ENCODE peak calls at places on chromosome 22, in eight cellular contexts. U is cardiac muscle cell; B is thoracic aorta; P is CD4-positive, alpha-beta T cell; L is transverse colon; V is IMR-90; F is CD4-positive, alpha-beta memory T cell; H is caudate nucleus. C is an unnamed sample.

GRCh38 chr22:45757068-45757467 is 85.4 kb downstream of the ATXN10 start:
- DNase-seq in L (no peak), V (peak; percentile 14), P (no peak), F (no peak), U (peak; percentile 87), B (no peak), H (no peak), C (peak; percentile 38)

GRCh38 chr22:35458547-35459422 is 58.8 kb downstream of the MCM5 start:
- DNase-seq in B (no peak), H (no peak), P (no peak), V (no peak), L (no peak), F (no peak), U (no peak), C (no peak)

GRCh38 chr22:36546932-36547331 is 18.0 kb upstream of the EIF3D start:
- DNase-seq in L (no peak), B (no peak), H (no peak), F (no peak), U (no peak), P (no peak), V (peak; percentile 92), C (no peak)

GRCh38 chr22:44596726-44597125 is 98.7 kb upstream of the RTL6 start:
- DNase-seq in V (no peak), U (no peak), F (no peak), P (no peak), L (no peak), H (no peak), B (no peak), C (no peak)

GRCh38 chr22:31631381-31631780 is 30.6 kb downstream of the PISD start:
- DNase-seq in V (no peak), B (no peak), H (no peak), U (no peak), P (no peak), L (no peak), F (no peak), C (no peak)

GRCh38 chr22:49503321-49503720 is 324.4 kb downstream of the BRD1 start:
- DNase-seq in H (no peak), L (no peak), V (no peak), P (no peak), U (no peak), F (no peak), B (no peak), C (no peak)

GRCh38 chr22:49554741-49555140 is 272.9 kb downstream of the BRD1 start:
- DNase-seq in L (peak; percentile 1), F (no peak), B (no peak), V (no peak), H (no peak), U (no peak), P (peak; percentile 12), C (no peak)

GRCh38 chr22:28600546-28601143 is 79.0 kb downstream of the TTC28 start:
- DNase-seq in V (peak; percentile 72), P (no peak), U (peak; percentile 66), H (no peak), F (peak; percentile 63), L (no peak), B (no peak), C (no peak)

GRCh38 chr22:48855013-48855412 is 972.7 kb downstream of the BRD1 start:
- DNase-seq in U (no peak), P (no peak), V (no peak), B (no peak), L (no peak), F (no peak), H (no peak), C (no peak)

GRCh38 chr22:22886546-22886945 is 1.1 kb upstream of the IGLL5 start:
- DNase-seq in F (no peak), P (no peak), U (no peak), V (no peak), H (no peak), B (no peak), L (no peak), C (no peak)

GRCh38 chr22:37634505-37635002 is 4.9 kb upstream of the SH3BP1 start:
- DNase-seq in L (no peak), V (no peak), U (no peak), F (no peak), P (no peak), H (no peak), B (no peak), C (no peak)

GRCh38 chr22:19709063-19709769 is 5.1 kb upstream of the SEPTIN5 start:
- DNase-seq in U (no peak), V (no peak), L (no peak), F (no peak), B (no peak), P (no peak), H (no peak), C (peak; percentile 66)

GRCh38 chr22:30861688-30862552 is 106.7 kb downstream of the MORC2 start:
- DNase-seq in F (no peak), B (no peak), L (no peak), U (no peak), P (peak; percentile 14), V (no peak), H (no peak), C (no peak)

GRCh38 chr22:30582051-30582450 is 7.6 kb upstream of the GAL3ST1 start:
- DNase-seq in P (no peak), B (no peak), F (no peak), V (no peak), L (no peak), U (no peak), H (no peak), C (no peak)

GRCh38 chr22:31607696-31608095 is 54.3 kb downstream of the PISD start:
- DNase-seq in B (no peak), V (no peak), H (no peak), L (no peak), U (no peak), F (no peak), P (no peak), C (no peak)

GRCh38 chr22:50326225-50326958 is 420 bp downstream of the DENND6B start:
- DNase-seq in U (no peak), H (no peak), B (no peak), L (no peak), V (no peak), P (no peak), F (no peak), C (no peak)

GRCh38 chr22:18991828-18992442 is 55.8 kb upstream of the PRODH start:
- DNase-seq in L (no peak), P (no peak), V (no peak), B (no peak), F (no peak), H (no peak), U (no peak), C (no peak)

GRCh38 chr22:47540011-47540410 is 777.6 kb downstream of the TBC1D22A start:
- DNase-seq in L (no peak), U (no peak), V (no peak), F (no peak), P (no peak), H (no peak), B (no peak), C (no peak)

GRCh38 chr22:41028841-41029240 is 63.6 kb upstream of the EP300 start:
- DNase-seq in B (no peak), V (peak; percentile 94), U (no peak), F (no peak), P (no peak), H (no peak), L (no peak), C (no peak)
- H3K27ac ChIP-seq in B (no peak overlapping the region), V (no peak overlapping the region), U (peak overlapping the region; percentile 28), F (no peak overlapping the region), P (no peak overlapping the region), H (no peak overlapping the region), L (peak overlapping the region; percentile 34), C (peak overlapping the region; percentile 27)

DNA sequence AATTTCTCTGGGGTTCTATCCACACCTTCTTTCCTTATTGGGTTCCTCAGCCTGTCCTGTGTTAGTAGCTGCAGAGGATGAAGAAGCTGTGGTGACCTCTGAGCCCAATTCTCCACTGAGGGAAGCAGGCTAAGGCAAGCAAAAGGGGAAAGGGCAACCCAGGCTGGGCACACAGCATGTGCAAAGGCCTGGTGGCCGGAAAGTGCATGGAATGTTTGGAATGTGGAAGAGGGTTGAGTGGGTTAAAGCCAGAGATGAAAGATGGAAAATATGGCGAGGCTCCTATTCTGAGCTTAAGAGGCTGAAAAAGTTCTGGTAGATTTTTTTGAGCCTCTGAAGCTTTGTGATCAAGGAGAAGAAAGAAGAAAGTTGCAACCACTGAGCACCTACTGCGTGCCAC is 247.1 kb downstream of the MIAT start:
- DNase-seq in V (no peak), L (no peak), F (no peak), B (no peak), U (no peak), P (no peak), H (no peak), C (no peak)
- H3K27ac ChIP-seq in V (no peak overlapping the region), L (no peak overlapping the region), F (no peak overlapping the region), B (no peak overlapping the region), U (no peak overlapping the region), P (no peak overlapping the region), H (no peak overlapping the region), C (no peak overlapping the region)

GRCh38 chr22:23891726-23892125 is 2.5 kb upstream of the MIF start:
- DNase-seq in L (no peak), H (no peak), F (no peak), P (no peak), U (no peak), B (no peak), V (no peak), C (no peak)

GRCh38 chr22:23893446-23893956 is 682 bp upstream of the MIF start:
- DNase-seq in H (no peak), V (no peak), P (no peak), F (no peak), U (no peak), B (no peak), L (no peak), C (no peak)

GRCh38 chr22:23893957-23894709 is at the start of gene MIF:
- DNase-seq in L (peak; percentile 97), V (peak; percentile 91), F (peak; percentile 98), U (peak; percentile 95), B (peak; percentile 66), H (peak; percentile 92), P (peak; percentile 98), C (peak; percentile 95)

GRCh38 chr22:23892130-23892529 is 2.1 kb upstream of the MIF start:
- DNase-seq in F (no peak), V (no peak), U (no peak), B (no peak), P (no peak), L (no peak), H (no peak), C (no peak)

GRCh38 chr22:23892626-23893445 is 1.3 kb upstream of the MIF start:
- DNase-seq in H (no peak), B (no peak), P (no peak), U (no peak), F (no peak), V (no peak), L (no peak), C (no peak)
- H3K27ac ChIP-seq in H (no peak overlapping the region), B (no peak overlapping the region), P (no peak overlapping the region), U (peak overlapping the region; percentile 93), F (peak overlapping the region; percentile 77), V (no peak overlapping the region), L (no peak overlapping the region), C (no peak overlapping the region)

DNA sequence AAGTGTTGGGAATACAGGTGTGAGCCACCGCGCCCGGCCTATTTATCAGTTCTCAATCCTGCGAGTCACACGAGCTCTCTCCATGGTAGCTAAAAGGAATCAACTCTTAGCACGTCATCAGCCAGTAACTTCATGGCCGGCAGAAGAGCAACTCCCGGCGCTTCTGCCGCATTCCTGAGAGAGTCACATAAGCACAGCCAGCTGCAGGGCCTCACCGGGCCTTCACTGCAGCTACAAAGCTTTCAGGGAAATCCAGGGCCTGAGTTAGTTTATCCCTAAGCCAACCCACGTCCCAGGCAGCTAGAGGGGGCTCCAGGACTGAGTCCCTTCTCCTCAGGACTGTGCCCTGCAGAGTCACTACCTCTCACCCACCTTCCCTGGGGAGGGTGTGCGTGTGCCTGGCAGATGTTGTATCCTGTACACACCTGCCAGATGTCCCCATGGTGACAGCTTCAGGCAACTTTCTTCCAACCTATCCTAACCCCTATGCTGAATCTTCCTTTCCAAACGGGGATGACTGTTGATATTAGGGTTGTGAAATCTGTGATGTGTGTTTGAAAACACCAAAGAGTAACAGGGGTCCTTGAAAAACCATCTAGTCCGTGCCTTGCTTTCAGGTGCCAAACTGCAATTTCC is 45.9 kb upstream of the ARFGAP3 start:
- DNase-seq in F (no peak), V (peak; percentile 87), B (no peak), L (peak; percentile 38), U (peak; percentile 41), H (no peak), P (no peak), C (no peak)
- H3K27ac ChIP-seq in F (no peak overlapping the region), V (peak overlapping the region; percentile 26), B (no peak overlapping the region), L (peak overlapping the region; percentile 61), U (peak overlapping the region; percentile 16), H (no peak overlapping the region), P (no peak overlapping the region), C (peak overlapping the region; percentile 89)

C was measured in left ventricle myocardium inferior.